ENCODE peak calls at places on chromosomes 3 and 15, in four cellular contexts. K, G, I and D are unnamed samples.

GRCh38 chr15:36575266-36575665 is 4.2 kb upstream of the CDIN1 start:
- DNase-seq in I (no peak), K (no peak), G (no peak), D (no peak)

GRCh38 chr3:61562810-61563613 is 1.6 kb downstream of the PTPRG start:
- DNase-seq in K (no peak), G (peak), I (no peak), D (no peak)

GRCh38 chr15:98554272-98555172 is 93.8 kb upstream of the IGF1R start:
- DNase-seq in K (no peak), G (no peak), I (no peak), D (no peak)

GRCh38 chr3:55896155-55896554 is 409.0 kb upstream of the WNT5A start:
- DNase-seq in I (no peak), K (no peak), G (no peak), D (no peak)

GRCh38 chr15:90097475-90097874 is 4.8 kb downstream of the IDH2 start:
- DNase-seq in I (peak), K (no peak), G (no peak), D (peak)

GRCh38 chr3:43559961-43560360 is 61.9 kb downstream of the ANO10 start:
- DNase-seq in G (no peak), I (no peak), K (no peak), D (no peak)

GRCh38 chr3:194322701-194323174 is 28.4 kb downstream of the CPN2 start:
- DNase-seq in K (no peak), G (peak), I (no peak), D (no peak)

GRCh38 chr3:66610548-66610909 is 109.7 kb upstream of the LRIG1 start:
- DNase-seq in K (no peak), I (no peak), G (no peak), D (no peak)

GRCh38 chr3:122005033-122005565 is 16.9 kb downstream of the ILDR1 start:
- DNase-seq in K (no peak), G (no peak), I (no peak), D (no peak)

DNA sequence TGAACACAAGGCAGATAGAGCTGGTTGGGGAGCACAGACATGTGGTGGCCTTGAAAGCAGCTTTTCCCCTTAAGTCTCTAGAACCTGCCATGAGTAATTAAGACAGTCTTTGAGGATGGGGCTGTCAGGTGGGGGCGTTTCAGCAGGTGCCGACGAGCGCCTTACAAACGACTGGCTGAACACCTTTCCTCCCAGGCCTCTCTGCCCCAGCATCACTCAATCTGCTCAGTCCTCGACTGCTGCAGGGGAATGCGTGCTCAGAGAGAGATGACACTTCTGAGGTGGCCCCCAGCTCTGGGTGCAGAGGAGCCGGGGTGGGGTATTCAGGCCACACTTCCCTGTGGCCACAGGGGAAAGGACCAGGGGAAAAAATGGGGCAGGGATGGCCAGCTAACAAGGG is 8.1 kb upstream of the NCKIPSD start:
- DNase-seq in I (no peak), K (no peak), G (no peak), D (no peak)
- H3K4me3 ChIP-seq in I (no peak), K (no peak), G (peak), D (no peak)

GRCh38 chr3:129070086-129070875 is 9.7 kb downstream of the GP9 start:
- DNase-seq in I (no peak), G (no peak), K (no peak), D (no peak)
- H3K4me3 ChIP-seq in I (no peak), G (no peak), K (no peak), D (no peak)

DNA sequence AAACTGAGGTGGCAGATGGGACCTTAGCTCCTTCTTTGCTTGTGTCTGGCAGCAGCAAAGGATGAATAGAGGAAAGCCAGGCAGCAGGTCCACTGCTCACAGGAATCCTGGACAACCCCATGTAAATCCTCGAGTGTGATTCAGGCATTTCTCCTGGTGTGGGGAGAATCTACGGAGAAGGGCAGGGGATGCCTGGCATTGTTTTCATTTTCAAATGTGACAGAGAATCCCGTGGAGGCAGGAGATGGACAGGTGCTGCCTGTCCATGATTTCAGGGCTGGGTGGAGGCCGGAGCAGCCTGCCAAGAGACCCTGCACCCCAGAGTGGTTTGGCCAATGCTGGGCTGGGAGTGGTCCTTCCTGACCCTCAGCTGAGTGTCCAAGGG is 1.7 kb downstream of the HRH1 start:
- DNase-seq in I (no peak), G (no peak), K (no peak), D (no peak)
- H3K4me3 ChIP-seq in I (no peak), G (peak), K (no peak), D (no peak)

DNA sequence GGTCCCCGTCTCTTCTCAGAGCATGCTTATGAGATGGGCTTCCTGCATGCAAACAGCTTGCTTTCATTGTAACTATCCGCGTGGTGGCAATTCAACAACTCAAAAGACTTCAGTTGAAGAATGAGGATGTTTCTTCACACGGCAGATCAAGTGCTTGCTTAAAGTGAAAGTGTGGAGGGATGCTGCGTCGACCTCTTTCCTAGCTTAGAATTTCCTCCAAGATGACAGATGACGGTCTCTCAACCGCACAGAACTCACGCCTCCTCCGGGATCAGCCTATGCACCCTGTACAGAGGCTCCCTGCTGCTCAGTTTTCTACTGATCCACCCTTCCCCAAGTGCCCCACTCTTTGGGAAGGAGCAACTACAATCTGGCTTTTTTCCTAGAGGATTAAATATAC is 47.8 kb downstream of the PCSK6 start:
- DNase-seq in I (no peak), K (no peak), G (no peak), D (no peak)
- H3K4me3 ChIP-seq in I (no peak), K (no peak), G (no peak), D (no peak)